ENCODE peak calls at places on chromosomes 5 and 9, in ten cellular contexts. Z is stimulated activated CD8-positive, alpha-beta memory T cell treated with anti-CD3 and anti-CD28 coated beads, Interleukin-15, amount 100 ng/mL, for 4 hours; I is hypothalamus; T is activated CD4-positive, alpha-beta memory T cell treated with anti-CD3 and anti-CD28 coated beads, Interleukin-2, amount 10 ng/mL, durations not matched to agents 7 days and 5 days; D is ELR; F is tibial nerve; S is CMK; W is effector memory CD4-positive, alpha-beta T cell; E is HuH-7; R is fibroblast of pulmonary artery. Y is an unnamed sample.

GRCh38 chr5:109921735-109922395 is 232.1 kb downstream of the MAN2A1 start:
- DNase-seq in F (no peak), S (no peak), R (no peak), W (no peak), I (no peak), T (peak; percentile 19), Z (no peak), E (no peak), D (no peak), Y (no peak)

GRCh38 chr9:39588056-39588814 is 232.8 kb downstream of the SPATA31A1 start:
- DNase-seq in W (no peak), R (no peak), D (no peak), S (no peak), T (no peak), F (no peak), I (no peak), E (peak; percentile 3), Z (no peak), Y (no peak)

GRCh38 chr5:142499591-142500384 is 175.0 kb upstream of the SPRY4 start:
- DNase-seq in W (no peak), E (peak; percentile 49), R (no peak), T (no peak), S (no peak), D (no peak), Z (no peak), I (no peak), F (no peak), Y (no peak)

GRCh38 chr5:128436825-128437224 is 101.2 kb downstream of the FBN2 start:
- DNase-seq in E (no peak), I (no peak), Z (no peak), T (no peak), R (peak; percentile 68), W (no peak), D (peak; percentile 96), S (no peak), F (no peak), Y (peak; percentile 56)

GRCh38 chr5:3325206-3325605 is 270.4 kb upstream of the IRX1 start:
- DNase-seq in Z (no peak), E (no peak), S (no peak), I (no peak), F (no peak), W (no peak), R (no peak), D (no peak), T (no peak), Y (peak; percentile 44)

GRCh38 chr9:3736186-3736585 is 210.4 kb upstream of the RFX3 start:
- DNase-seq in D (no peak), T (no peak), Z (no peak), S (no peak), W (no peak), F (no peak), I (no peak), E (no peak), R (peak; percentile 11), Y (no peak)

GRCh38 chr5:72079288-72079687 is 28.0 kb upstream of the MAP1B start:
- DNase-seq in Z (no peak), E (no peak), R (no peak), T (no peak), F (no peak), D (peak; percentile 6), S (no peak), I (no peak), W (no peak), Y (no peak)

GRCh38 chr9:34376596-34377401 is at the start of gene MYORG:
- DNase-seq in E (peak; percentile 93), Z (peak; percentile 93), F (peak; percentile 68), R (peak; percentile 83), D (peak; percentile 96), W (peak; percentile 97), T (peak; percentile 99), S (peak; percentile 91), I (peak; percentile 73), Y (peak; percentile 92)

GRCh38 chr5:125276121-125276520 is 529.7 kb upstream of the ZNF608 start:
- DNase-seq in F (no peak), Z (no peak), I (no peak), S (no peak), W (no peak), R (no peak), E (no peak), T (no peak), D (no peak), Y (no peak)

GRCh38 chr9:78109075-78109474 is 77.5 kb upstream of the GNAQ start:
- DNase-seq in R (no peak), D (no peak), W (no peak), T (no peak), F (no peak), S (no peak), Z (no peak), E (no peak), I (no peak), Y (no peak)

GRCh38 chr5:169867347-169867746 is 112.9 kb downstream of the INSYN2B start:
- DNase-seq in Z (no peak), R (no peak), E (no peak), T (no peak), S (no peak), W (no peak), F (no peak), I (no peak), D (no peak), Y (no peak)

GRCh38 chr9:15149450-15149849 is 157.6 kb downstream of the TTC39B start:
- DNase-seq in D (no peak), Z (no peak), E (no peak), T (no peak), W (no peak), S (no peak), F (no peak), I (no peak), R (no peak), Y (no peak)

GRCh38 chr5:15791859-15792258 is 291.9 kb downstream of the FBXL7 start:
- DNase-seq in Z (no peak), S (no peak), W (no peak), D (peak; percentile 28), R (no peak), E (no peak), T (no peak), I (no peak), F (no peak), Y (no peak)